ENCODE peak calls at places on chromosomes 5 and 9, in four cellular contexts. G, I, T and H are unnamed samples.

GRCh38 chr9:98021306-98022040 is 35.1 kb upstream of the NANS start:
- DNase-seq in G (no peak), I (no peak), T (no peak), H (no peak)

GRCh38 chr9:86734762-86735161 is 212.5 kb downstream of the GAS1 start:
- DNase-seq in G (no peak), I (peak), T (peak), H (peak)

GRCh38 chr5:122674412-122674811 is 100.5 kb upstream of the SNX2 start:
- DNase-seq in G (no peak), I (peak), T (no peak), H (peak)

GRCh38 chr9:35611230-35611797 is 6.3 kb downstream of the TESK1 start:
- DNase-seq in G (no peak), I (peak), T (peak), H (peak)

GRCh38 chr9:126722922-126723806 is 81.7 kb upstream of the ZBTB43 start:
- DNase-seq in G (peak), I (no peak), T (peak), H (no peak)

GRCh38 chr9:114486205-114486963 is 18.9 kb downstream of the WHRN start:
- DNase-seq in G (no peak), I (no peak), T (peak), H (no peak)

GRCh38 chr9:73039253-73039915 is 86.5 kb upstream of the ALDH1A1 start:
- DNase-seq in G (no peak), I (no peak), T (no peak), H (peak)

GRCh38 chr5:995318-995717 is 13.3 kb upstream of the NKD2 start:
- DNase-seq in G (no peak), I (no peak), T (no peak), H (no peak)

GRCh38 chr5:9454012-9454481 is 91.8 kb downstream of the SEMA5A start:
- DNase-seq in G (no peak), I (no peak), T (peak), H (peak)

GRCh38 chr5:78560456-78560855 is 88.1 kb downstream of the LHFPL2 start:
- DNase-seq in G (no peak), I (no peak), T (no peak), H (no peak)

GRCh38 chr5:91494447-91495001 is 111.4 kb upstream of the ARRDC3 start:
- DNase-seq in G (no peak), I (no peak), T (no peak), H (no peak)